ENCODE peak calls at places on chromosomes 13 and 19, in five cellular contexts. I, R, X, U and O are unnamed samples.

GRCh38 chr13:105735269-105735668 is 800.2 kb downstream of the EFNB2 start:
- DNase-seq in I (no peak), R (no peak), X (no peak), U (no peak), O (no peak)

GRCh38 chr19:13103961-13104847 is 1.5 kb upstream of the LYL1 start:
- DNase-seq in I (no peak), R (no peak), X (peak), U (peak), O (peak)

GRCh38 chr19:6820237-6820636 is 47.7 kb downstream of the VAV1 start:
- DNase-seq in I (no peak), R (no peak), X (no peak), U (no peak), O (no peak)

GRCh38 chr13:23656637-23657036 is 86.4 kb downstream of the TNFRSF19 start:
- DNase-seq in I (peak), R (no peak), X (no peak), U (peak), O (peak)

GRCh38 chr13:77893066-77893465 is 25.6 kb downstream of the EDNRB start:
- DNase-seq in I (no peak), R (no peak), X (no peak), U (no peak), O (no peak)

GRCh38 chr13:112217431-112217830 is 150.5 kb downstream of the SOX1 start:
- DNase-seq in I (no peak), R (no peak), X (no peak), U (no peak), O (no peak)

GRCh38 chr19:36140289-36141038 is 598 bp downstream of the CAPNS1 start:
- DNase-seq in I (peak), R (no peak), X (no peak), U (peak), O (peak)

GRCh38 chr19:57319869-57320179 is 448 bp upstream of the ZNF543 start:
- DNase-seq in I (no peak), R (no peak), X (no peak), U (no peak), O (no peak)

DNA sequence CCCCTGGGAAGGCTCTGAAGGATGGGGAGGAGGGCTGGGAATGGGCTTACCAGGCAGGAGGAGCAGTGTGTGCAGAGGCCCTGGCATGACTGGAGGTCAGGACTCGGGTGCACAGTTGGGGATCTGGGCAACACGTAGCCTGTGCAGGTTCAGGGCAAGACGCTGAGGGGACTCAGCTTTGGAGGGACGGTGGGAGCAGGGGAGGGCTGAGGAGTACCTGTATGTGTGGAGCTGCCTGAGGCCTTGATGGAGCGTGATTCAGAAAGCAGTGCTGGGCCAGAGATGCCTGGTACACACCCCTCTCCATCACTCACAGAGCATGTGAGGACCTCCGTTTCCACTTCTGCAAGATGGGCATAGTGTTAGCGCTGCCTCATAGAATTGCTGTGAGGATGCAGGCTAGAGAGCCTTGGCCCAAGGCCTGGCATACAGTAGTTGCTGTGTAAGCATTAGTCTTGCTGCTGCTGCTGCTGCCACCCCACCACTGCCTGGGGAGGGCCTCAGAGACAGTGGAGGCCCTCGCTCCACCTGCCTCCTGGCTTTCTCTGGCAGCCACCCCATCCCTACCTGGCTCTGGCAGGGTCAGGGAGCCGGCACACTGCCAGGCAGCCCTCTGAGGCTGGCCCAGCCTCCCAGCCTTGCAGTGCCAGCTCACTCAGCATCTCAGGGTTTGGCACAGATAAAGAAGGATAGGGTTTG is 2.4 kb downstream of the PAK4 start:
- DNase-seq in I (no peak), R (no peak), X (no peak), U (no peak), O (no peak)
- TF ChIP-seq GABPA in I (no peak), R (no peak), X (no peak), U (no peak), O (no peak)

GRCh38 chr19:49643466-49643865 is 1.5 kb downstream of the SCAF1 start:
- DNase-seq in I (no peak), R (no peak), X (peak), U (no peak), O (no peak)

GRCh38 chr19:49641688-49642487 is at the start of gene SCAF1:
- DNase-seq in I (peak), R (peak), X (peak), U (peak), O (peak)

GRCh38 chr19:49640113-49640898 is at the start of gene RRAS:
- DNase-seq in I (peak), R (peak), X (peak), U (peak), O (peak)

GRCh38 chr19:49639401-49640112 is 386 bp downstream of the RRAS start:
- DNase-seq in I (no peak), R (no peak), X (no peak), U (no peak), O (no peak)

DNA sequence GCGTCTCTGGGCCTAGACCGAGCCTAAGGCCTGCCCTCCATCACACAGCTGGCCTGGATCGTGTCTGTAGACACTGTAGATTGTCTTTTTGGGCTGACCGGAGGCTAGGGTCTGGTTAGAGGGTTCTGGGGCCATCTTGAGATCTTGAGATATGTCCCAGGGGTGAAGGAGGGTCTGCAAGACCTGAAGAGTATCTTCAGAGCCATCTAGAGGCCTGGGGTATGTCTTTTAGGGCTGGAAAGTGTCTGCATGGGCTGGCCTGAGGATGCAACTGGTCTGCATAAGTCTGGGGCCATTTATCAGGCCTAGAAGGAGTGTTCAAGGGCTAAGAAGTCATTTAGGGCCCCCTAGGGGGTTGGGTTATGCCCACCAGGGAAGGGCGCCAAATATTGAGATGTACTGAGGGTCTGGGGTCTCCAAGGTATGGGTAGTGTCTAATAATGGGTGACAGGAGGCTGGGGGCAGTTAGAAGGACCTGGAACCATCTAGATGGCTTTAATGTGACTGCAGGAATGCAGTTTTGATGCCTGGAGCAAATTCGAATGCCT is 553 bp downstream of the SCAF1 start:
- DNase-seq in I (no peak), R (no peak), X (no peak), U (peak), O (no peak)
- TF ChIP-seq REST in I (no peak), R (no peak), X (no peak), U (no peak), O (no peak)

DNA sequence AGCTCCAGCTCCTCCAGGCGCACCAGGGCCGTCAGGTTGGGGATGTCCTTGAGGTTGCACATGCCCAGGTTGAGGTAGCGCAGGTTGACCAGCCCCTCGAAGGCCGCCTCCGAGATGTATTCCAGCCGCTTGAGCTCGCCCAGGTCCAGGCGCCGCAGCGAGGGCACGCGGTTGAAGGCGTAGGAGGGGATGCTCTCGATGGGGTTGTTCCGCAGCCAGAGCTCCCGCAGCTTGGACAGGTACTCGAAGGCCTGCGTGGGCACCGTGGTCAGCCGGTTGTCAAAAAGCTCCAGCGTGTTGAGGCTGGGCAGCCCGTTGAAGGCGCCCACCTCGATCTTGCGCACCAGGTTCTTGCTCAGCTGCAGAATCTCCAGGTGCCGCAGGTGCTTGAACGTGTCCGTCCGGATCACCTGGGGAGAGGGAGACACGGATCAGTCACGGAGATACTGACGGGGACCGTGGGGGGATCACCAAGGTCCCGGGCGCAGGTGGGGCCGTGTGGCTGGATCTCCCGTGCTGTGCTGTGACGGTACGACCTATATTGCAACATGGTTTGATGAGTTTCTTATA is 5.4 kb upstream of the ASPDH start:
- DNase-seq in I (no peak), R (no peak), X (no peak), U (no peak), O (no peak)
- TF ChIP-seq POLR2AphosphoS5 in I (no peak), R (no peak), X (no peak), U (no peak), O (no peak)

DNA sequence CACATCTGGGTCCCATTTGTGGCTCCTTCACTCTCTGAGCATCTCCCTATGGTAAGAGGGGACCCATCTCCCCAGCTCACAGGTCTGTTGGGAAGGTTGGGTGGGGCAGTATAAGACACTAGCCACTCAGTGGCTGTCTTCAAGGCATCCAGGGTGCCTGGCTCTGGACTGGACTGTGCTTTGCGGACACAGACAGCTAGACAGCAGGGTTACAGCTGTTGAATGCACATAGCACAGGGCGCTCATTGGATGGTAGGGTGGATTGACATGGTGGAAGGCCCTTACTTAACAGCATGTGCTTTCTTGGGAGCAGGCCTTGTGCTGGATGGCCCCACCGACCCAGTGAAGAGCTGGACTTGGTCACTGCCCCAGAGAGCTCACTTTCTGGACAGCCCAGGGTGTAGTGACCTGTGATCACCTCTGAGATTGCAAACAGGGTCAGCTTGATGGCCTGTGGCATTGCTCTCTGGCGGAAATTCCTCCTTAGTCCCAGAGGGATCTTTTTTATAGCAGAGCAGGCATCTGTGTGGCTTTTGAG is 1.9 kb downstream of the ZNF444 start:
- DNase-seq in I (no peak), R (no peak), X (no peak), U (no peak), O (no peak)
- TF ChIP-seq GABPA in I (no peak), R (no peak), X (no peak), U (no peak), O (no peak)

GRCh38 chr13:30734434-30734833 is 909 bp upstream of the ALOX5AP start:
- DNase-seq in I (no peak), R (no peak), X (no peak), U (no peak), O (no peak)

GRCh38 chr13:30735025-30735967 is at the start of gene ALOX5AP:
- DNase-seq in I (no peak), R (peak), X (no peak), U (no peak), O (peak)

GRCh38 chr13:30736921-30737320 is 1.6 kb downstream of the ALOX5AP start:
- DNase-seq in I (no peak), R (no peak), X (no peak), U (no peak), O (no peak)

GRCh38 chr13:30737511-30738342 is 2.4 kb downstream of the ALOX5AP start:
- DNase-seq in I (no peak), R (no peak), X (no peak), U (no peak), O (peak)

GRCh38 chr13:30736461-30736860 is 1.1 kb downstream of the ALOX5AP start:
- DNase-seq in I (no peak), R (no peak), X (no peak), U (no peak), O (no peak)
- TF ChIP-seq REST in I (no peak), R (no peak), X (no peak), U (no peak), O (no peak)

GRCh38 chr19:38693380-38694223 is 46.2 kb downstream of the ACTN4 start:
- DNase-seq in I (peak), R (no peak), X (no peak), U (no peak), O (peak)

GRCh38 chr19:38690146-38690545 is 42.7 kb downstream of the ACTN4 start:
- DNase-seq in I (no peak), R (no peak), X (no peak), U (no peak), O (no peak)

GRCh38 chr19:38692458-38693379 is 45.3 kb downstream of the ACTN4 start:
- DNase-seq in I (no peak), R (no peak), X (no peak), U (peak), O (no peak)

GRCh38 chr19:38690832-38691231 is 43.4 kb downstream of the ACTN4 start:
- DNase-seq in I (no peak), R (no peak), X (no peak), U (no peak), O (no peak)

GRCh38 chr19:38691938-38692457 is 44.5 kb downstream of the ACTN4 start:
- DNase-seq in I (no peak), R (no peak), X (no peak), U (peak), O (no peak)
- TF ChIP-seq POLR2AphosphoS5 in I (no peak), R (no peak), X (no peak), U (peak), O (peak)

GRCh38 chr19:4758082-4758481 is 33.5 kb upstream of the FEM1A start:
- DNase-seq in I (no peak), R (no peak), X (no peak), U (no peak), O (no peak)

GRCh38 chr19:4755459-4755858 is 31.8 kb upstream of the DPP9 start:
- DNase-seq in I (no peak), R (no peak), X (no peak), U (no peak), O (no peak)

GRCh38 chr19:4758659-4759058 is 32.9 kb upstream of the FEM1A start:
- DNase-seq in I (no peak), R (no peak), X (no peak), U (no peak), O (no peak)

GRCh38 chr19:4749870-4750269 is 26.2 kb upstream of the DPP9 start:
- DNase-seq in I (no peak), R (no peak), X (no peak), U (peak), O (no peak)

DNA sequence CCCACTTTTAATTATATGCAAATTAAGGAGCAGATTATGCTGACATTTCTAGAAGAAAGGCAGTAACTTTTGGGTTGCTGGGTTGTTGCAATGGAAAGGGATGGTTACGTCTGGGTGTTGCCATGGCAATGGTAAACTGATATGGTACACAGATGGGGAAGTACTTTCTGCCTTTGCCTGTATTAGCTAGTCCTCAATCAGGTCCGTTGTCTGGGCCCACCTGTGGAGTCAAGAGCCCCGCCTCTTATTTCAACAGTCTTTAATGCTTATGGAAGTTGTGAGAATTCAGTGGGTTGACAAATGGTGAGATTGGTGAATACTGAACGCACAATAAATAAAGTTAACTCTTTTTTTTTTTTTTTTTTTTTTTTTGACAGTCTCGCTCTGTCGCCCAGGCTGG is 30.6 kb upstream of the DPP9 start:
- DNase-seq in I (no peak), R (no peak), X (no peak), U (no peak), O (no peak)
- TF ChIP-seq GABPA in I (no peak), R (no peak), X (no peak), U (no peak), O (no peak)